ENCODE peak calls at places on chromosomes 1 and 21, in seven cellular contexts. T is PC-3, Z is GM23248, Q is GM23338, S is neural progenitor cell, Y is HCT116, M is MM.1S. B is an unnamed sample.

GRCh38 chr1:206513312-206514111 is 6.2 kb downstream of the RASSF5 start:
- DNase-seq in T (peak), Z (peak), Q (no peak), S (no peak), Y (no peak), M (peak), B (peak)

GRCh38 chr1:16248603-16249534 is 11.9 kb upstream of the CPLANE2 start:
- DNase-seq in T (peak), Z (peak), Q (no peak), S (no peak), Y (peak), M (peak), B (peak)

GRCh38 chr1:210123383-210123782 is 109.2 kb upstream of the SERTAD4 start:
- DNase-seq in T (no peak), Z (no peak), Q (no peak), S (no peak), Y (no peak), M (no peak), B (no peak)

GRCh38 chr1:47972864-47973437 is 24.2 kb downstream of the TRABD2B start:
- DNase-seq in T (no peak), Z (no peak), Q (no peak), S (peak), Y (no peak), M (no peak), B (no peak)

GRCh38 chr1:41795205-41795762 is 123.4 kb downstream of the HIVEP3 start:
- DNase-seq in T (peak), Z (peak), Q (no peak), S (no peak), Y (peak), M (no peak), B (no peak)

GRCh38 chr1:230827801-230828200 is 40.5 kb downstream of the C1orf198 start:
- DNase-seq in T (no peak), Z (no peak), Q (no peak), S (no peak), Y (no peak), M (no peak), B (no peak)

GRCh38 chr1:46687095-46687659 is 15.5 kb downstream of the TEX38 start:
- DNase-seq in T (peak), Z (peak), Q (no peak), S (no peak), Y (no peak), M (no peak), B (peak)

GRCh38 chr1:90417139-90417538 is 300.0 kb downstream of the BARHL2 start:
- DNase-seq in T (peak), Z (no peak), Q (no peak), S (no peak), Y (no peak), M (no peak), B (no peak)

GRCh38 chr1:162033445-162033844 is 9.8 kb upstream of the OLFML2B start:
- DNase-seq in T (no peak), Z (no peak), Q (no peak), S (no peak), Y (no peak), M (no peak), B (no peak)
- TF ChIP-seq EZH2phosphoT487 in T (no peak), Z (no peak), Q (no peak), S (no peak), Y (no peak), M (no peak), B (no peak)

DNA sequence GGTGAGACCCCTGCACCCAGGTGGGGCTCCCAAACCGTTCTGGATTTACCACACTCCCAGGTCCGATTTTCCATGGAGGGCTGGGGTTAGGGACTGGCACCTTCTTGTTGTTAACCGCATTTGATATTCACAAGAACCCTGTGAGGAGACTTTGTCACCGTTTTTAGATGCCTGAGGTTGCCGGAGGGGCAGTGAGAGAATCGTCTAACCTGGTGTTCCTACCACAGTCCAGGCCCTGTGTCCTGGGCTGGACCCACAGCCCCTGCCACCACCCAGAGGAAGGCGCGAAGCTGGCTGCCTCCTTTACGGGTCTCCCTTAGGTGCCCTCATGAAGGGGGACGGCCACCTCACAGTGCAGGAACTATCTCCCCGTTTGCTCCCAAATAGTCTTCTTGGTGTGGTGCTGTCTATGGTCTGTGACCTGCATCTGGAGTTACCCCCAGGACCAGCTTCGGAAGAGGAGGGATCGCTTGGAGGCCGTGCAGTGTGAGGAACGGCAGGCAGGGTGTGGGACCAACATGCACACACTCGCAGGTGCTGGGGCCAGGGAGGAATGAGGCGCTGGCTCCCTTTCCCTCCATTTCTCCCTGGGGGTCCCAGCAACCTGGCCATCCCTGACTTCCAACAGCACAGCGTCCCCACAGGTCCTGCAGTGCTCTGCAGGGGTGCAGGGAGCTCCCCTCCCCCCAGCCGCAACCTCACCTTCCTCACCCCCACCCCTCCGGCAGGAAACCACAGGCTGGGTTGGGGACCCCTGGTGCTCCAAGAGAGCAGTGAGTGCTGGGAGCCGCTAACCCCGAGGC is 7.0 kb downstream of the SIM2 start:
- DNase-seq in T (no peak), Z (no peak), Q (peak), S (peak), Y (no peak), M (no peak), B (no peak)
- TF ChIP-seq EZH2 in T (no peak), Z (no peak), Q (peak), S (no peak), Y (no peak), M (peak), B (no peak)

DNA sequence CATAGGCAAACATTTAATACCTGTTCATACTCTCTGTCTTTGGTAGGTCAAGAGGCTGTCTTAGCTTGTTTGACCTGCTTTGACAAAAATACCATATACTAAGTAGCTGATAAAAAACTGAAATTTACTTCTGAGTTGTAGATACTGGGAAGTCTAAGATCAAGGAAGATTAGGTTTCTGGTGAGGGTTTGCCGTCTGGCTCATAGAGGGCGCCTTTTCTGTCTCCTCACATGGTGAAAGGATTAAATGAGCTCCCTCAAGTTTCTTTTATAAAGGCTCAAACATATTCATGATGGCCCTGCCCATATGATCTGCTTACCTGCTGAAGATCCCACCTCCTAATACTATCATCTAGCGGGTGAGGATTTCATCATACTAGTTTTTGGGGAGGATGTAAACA is 1076.1 kb upstream of the NCAM2 start:
- DNase-seq in T (no peak), Z (no peak), Q (peak), S (no peak), Y (no peak), M (no peak), B (no peak)
- H3K27ac ChIP-seq in T (no peak), Z (no peak), Q (no peak), S (no peak), Y (no peak), M (no peak), B (peak)

GRCh38 chr1:222097646-222098045 is 355.8 kb upstream of the DUSP10 start:
- DNase-seq in T (peak), Z (no peak), Q (no peak), S (no peak), Y (no peak), M (no peak), B (peak)

GRCh38 chr1:222093518-222093917 is 351.6 kb upstream of the DUSP10 start:
- DNase-seq in T (no peak), Z (no peak), Q (no peak), S (no peak), Y (no peak), M (no peak), B (no peak)

GRCh38 chr1:222096476-222096772 is 354.5 kb upstream of the DUSP10 start:
- DNase-seq in T (no peak), Z (no peak), Q (no peak), S (no peak), Y (no peak), M (no peak), B (no peak)

GRCh38 chr1:222096883-222097282 is 355.0 kb upstream of the DUSP10 start:
- DNase-seq in T (no peak), Z (peak), Q (no peak), S (no peak), Y (no peak), M (no peak), B (no peak)

DNA sequence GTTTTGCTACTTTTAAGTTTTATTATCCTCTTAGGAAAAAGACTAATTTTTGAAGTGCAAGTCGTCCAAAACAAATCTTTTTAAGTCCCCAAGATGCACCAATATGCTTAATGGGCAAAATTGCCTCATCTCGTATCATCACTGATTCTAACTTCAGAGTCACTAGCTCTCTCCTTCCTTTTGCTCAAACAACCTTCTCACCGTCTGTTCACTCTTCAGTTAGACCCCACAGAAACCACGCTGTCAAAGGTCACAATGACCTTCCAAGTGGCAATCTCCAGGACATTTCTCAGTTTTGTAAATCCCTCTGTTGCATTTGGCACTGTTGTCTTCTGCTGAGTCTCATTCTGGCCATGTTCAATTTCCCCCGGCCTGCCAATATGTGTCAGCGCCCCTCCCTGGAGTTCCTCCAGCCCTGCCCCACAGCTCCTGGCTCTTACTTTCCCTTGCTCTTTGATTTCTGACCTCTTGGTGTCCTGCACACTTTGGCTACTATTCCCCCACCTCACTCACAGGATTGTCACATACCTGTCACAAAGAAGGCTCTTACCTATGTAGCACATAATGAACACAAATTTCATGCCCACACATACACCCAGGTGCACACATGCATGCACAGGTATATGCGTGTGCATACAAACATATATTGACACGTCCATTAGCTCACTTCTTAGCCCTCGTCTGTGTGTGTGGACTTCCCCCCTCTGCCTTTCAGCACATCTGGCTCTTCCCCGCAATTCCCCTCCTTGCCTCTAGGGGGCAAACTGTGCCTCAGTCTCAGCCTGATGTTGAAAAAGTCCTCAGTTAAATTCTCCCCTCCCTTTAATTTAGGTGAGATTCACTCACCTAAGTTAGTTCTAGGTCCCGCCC is 354.0 kb upstream of the DUSP10 start:
- DNase-seq in T (peak), Z (no peak), Q (peak), S (peak), Y (peak), M (peak), B (peak)
- TF ChIP-seq EZH2phosphoT487 in T (no peak), Z (no peak), Q (no peak), S (no peak), Y (no peak), M (no peak), B (no peak)

GRCh38 chr1:20343149-20343936 is 52.7 kb downstream of the VWA5B1 start:
- DNase-seq in T (no peak), Z (no peak), Q (peak), S (peak), Y (no peak), M (no peak), B (peak)
- TF ChIP-seq EZH2 in T (no peak), Z (no peak), Q (no peak), S (no peak), Y (no peak), M (no peak), B (no peak)

DNA sequence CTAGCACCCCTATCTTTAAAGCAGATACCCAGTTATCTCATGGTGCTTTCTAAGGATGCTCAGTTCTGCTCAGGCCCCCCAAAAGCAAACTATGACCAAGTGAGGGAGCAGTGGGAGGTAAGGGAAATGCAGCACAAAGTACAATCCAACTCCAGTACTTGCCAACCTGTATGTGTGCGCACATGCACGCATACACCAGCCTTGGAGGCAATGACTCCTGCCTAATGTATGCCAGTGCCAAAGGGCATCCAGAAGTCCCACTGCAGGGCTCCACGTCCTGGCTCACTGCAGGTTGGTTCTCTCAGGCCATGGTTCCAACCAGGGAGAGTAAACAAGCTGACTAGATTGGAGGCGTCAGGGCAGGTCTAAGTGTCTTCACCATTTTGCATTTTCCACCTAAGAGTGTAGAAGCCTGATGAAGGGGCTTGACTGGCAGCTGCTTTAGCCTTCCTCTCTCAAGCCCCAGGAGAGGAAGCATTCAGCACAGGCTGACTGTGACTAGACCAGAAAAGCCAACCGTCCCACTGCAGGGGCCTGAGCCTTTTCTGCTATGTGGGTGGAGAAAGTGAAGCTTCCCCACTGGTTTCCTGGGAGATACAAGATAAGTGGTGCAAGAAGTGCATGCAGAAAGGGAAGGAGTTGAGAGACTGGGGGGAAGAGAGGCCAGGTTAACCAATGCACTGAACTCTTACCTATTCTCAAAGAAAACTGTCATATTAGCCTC is 7.7 kb downstream of the AMIGO1 start:
- DNase-seq in T (no peak), Z (no peak), Q (no peak), S (no peak), Y (no peak), M (no peak), B (no peak)
- H3K27ac ChIP-seq in T (no peak), Z (no peak), Q (no peak), S (no peak), Y (no peak), M (no peak), B (no peak)

GRCh38 chr1:196501760-196502428 is 106.3 kb downstream of the KCNT2 start:
- DNase-seq in T (no peak), Z (no peak), Q (no peak), S (no peak), Y (no peak), M (no peak), B (no peak)
- TF ChIP-seq EZH2phosphoT487 in T (no peak), Z (no peak), Q (no peak), S (no peak), Y (no peak), M (no peak), B (no peak)

GRCh38 chr1:233327938-233328660 is 575 bp downstream of the MAP3K21 start:
- DNase-seq in T (peak), Z (peak), Q (peak), S (peak), Y (no peak), M (peak), B (peak)
- TF ChIP-seq EZH2 in T (no peak), Z (no peak), Q (no peak), S (peak), Y (no peak), M (no peak), B (no peak)

DNA sequence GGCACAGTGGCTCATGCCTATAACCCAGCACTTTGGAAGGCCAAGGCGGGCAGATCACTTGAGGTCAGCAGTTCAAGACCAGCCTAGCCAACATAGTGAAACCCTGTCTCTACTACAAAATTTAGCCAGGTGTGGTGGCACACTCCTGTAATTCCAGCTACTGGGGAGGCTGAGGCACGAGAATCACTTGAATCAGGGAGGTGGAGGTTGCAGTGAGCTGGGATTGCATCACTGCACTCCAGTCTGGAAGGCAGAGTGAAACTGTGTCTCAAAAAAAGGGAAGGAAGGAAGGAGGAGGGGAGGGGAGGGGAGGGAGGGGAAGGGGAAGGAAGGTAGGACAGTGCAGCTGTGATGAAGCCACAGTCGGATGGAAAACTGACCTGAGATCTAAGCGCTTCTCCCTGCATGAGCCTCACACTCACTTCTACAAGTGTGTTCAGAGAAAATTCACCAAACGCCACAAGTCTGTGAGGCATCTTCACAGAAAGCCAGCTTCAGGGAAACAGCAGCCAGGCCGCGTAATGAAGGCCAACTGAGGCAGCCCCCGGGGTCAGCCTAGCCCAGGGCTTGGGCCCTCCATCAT is 22.0 kb upstream of the FHAD1 start:
- DNase-seq in T (no peak), Z (no peak), Q (no peak), S (no peak), Y (no peak), M (no peak), B (no peak)
- H3K27ac ChIP-seq in T (no peak), Z (no peak), Q (no peak), S (no peak), Y (no peak), M (no peak), B (no peak)

DNA sequence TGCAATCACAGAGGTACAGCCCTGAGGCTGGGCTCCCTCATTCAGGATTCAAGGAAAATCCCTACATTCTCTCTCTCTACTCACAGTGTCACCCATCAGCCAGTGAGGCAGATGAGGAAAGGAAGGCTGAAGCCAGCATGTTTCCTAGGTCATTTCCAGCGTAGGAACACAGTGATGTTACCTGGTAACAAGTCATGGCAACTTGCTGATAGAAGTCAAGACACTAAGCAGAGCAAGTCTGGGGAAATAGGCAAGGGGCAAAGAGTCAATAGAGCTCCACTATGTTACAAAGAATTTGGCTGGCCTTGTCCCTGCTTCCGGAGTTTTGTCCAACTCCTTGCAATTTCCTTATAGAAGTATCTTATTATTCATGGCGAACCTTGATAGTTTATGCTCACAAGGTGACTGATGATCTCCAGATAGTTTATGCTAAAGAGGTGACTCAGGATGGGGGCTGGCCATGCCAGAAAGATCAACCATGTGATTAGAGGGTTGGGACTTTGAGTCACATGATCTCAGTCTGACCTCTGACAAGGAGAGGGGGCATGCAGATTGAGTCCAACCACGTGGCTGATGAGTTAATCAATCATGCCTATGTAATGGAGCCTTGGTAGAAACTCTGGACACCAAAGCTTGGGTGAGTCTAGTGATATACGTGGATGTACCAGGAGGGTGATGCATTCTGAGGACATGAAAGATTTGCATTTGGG is 51.1 kb downstream of the SUSD4 start:
- DNase-seq in T (no peak), Z (no peak), Q (no peak), S (no peak), Y (no peak), M (no peak), B (no peak)
- TF ChIP-seq EZH2phosphoT487 in T (no peak), Z (no peak), Q (no peak), S (no peak), Y (no peak), M (no peak), B (no peak)

B was measured in hepatocyte.